ENCODE peak calls at places on chromosomes 3 and 15, in ten cellular contexts. V, J, R, O, M, Z, C, Y, W and G are unnamed samples.

GRCh38 chr3:110414851-110415250 is 656.8 kb upstream of the NECTIN3 start:
- DNase-seq in O (no peak), Z (peak; percentile 88), M (peak; percentile 57), Y (no peak), C (no peak), R (no peak), J (no peak), V (no peak), W (no peak), G (no peak)

GRCh38 chr15:89187301-89187700 is 34.1 kb downstream of the RLBP1 start:
- DNase-seq in M (no peak), Z (no peak), O (no peak), C (no peak), Y (no peak), V (no peak), J (no peak), R (no peak), W (no peak), G (no peak)

GRCh38 chr3:16060945-16061344 is 113.5 kb upstream of the GALNT15 start:
- DNase-seq in M (peak; percentile 79), V (no peak), Y (peak; percentile 50), J (no peak), Z (peak; percentile 95), W (no peak), O (no peak), R (peak; percentile 64), C (no peak), G (no peak)

GRCh38 chr3:74393426-74393825 is 221.0 kb downstream of the CNTN3 start:
- DNase-seq in J (no peak), Z (no peak), M (no peak), R (no peak), W (no peak), Y (no peak), C (no peak), O (no peak), V (no peak), G (no peak)

GRCh38 chr15:28918141-28918983 is 32.6 kb downstream of the APBA2 start:
- DNase-seq in C (peak; percentile 86), V (no peak), R (no peak), Z (no peak), O (no peak), Y (no peak), J (no peak), M (peak; percentile 75), W (no peak), G (no peak)

GRCh38 chr15:76177491-76178040 is 117.8 kb downstream of the TMEM266 start:
- DNase-seq in W (peak; percentile 69), R (no peak), M (peak; percentile 56), V (no peak), Y (no peak), J (no peak), Z (peak; percentile 17), C (no peak), O (peak; percentile 76), G (peak; percentile 76)

GRCh38 chr15:71329509-71330260 is 214.4 kb downstream of the THSD4 start:
- DNase-seq in W (no peak), R (peak; percentile 9), V (no peak), Y (peak; percentile 47), O (no peak), M (peak; percentile 24), J (no peak), Z (peak; percentile 46), C (no peak), G (peak; percentile 49)

GRCh38 chr15:43977072-43977884 is 150.5 kb downstream of the WDR76 start:
- DNase-seq in M (no peak), Z (no peak), O (no peak), J (peak; percentile 89), C (no peak), W (no peak), R (no peak), V (no peak), Y (no peak), G (no peak)

GRCh38 chr3:62153231-62153630 is 220.1 kb downstream of the FEZF2 start:
- DNase-seq in J (no peak), M (no peak), Y (no peak), O (no peak), Z (no peak), C (no peak), R (no peak), V (no peak), W (no peak), G (no peak)

GRCh38 chr15:52783191-52783829 is 6.8 kb downstream of the ONECUT1 start:
- DNase-seq in C (no peak), V (peak; percentile 35), Z (no peak), J (no peak), W (no peak), O (no peak), Y (no peak), M (no peak), R (no peak), G (no peak)

GRCh38 chr3:109973733-109974132 is 636.4 kb upstream of the DPPA4 start:
- DNase-seq in W (no peak), V (no peak), C (no peak), Y (no peak), O (no peak), Z (peak; percentile 15), J (no peak), M (no peak), R (no peak), G (no peak)

GRCh38 chr3:56557815-56558170 is 818 bp downstream of the CCDC66 start:
- DNase-seq in W (no peak), Z (no peak), M (no peak), Y (no peak), R (no peak), V (no peak), J (no peak), O (no peak), C (no peak), G (no peak)
- TF ChIP-seq CTCF in W (no peak), Z (no peak), M (no peak), Y (no peak), R (no peak), V (no peak), J (no peak), O (no peak), C (no peak), G (no peak)

GRCh38 chr3:51637144-51637940 is 33.7 kb upstream of the TEX264 start:
- DNase-seq in C (no peak), J (no peak), Z (no peak), Y (no peak), W (no peak), R (no peak), V (no peak), M (no peak), O (no peak), G (no peak)

GRCh38 chr3:51642462-51642861 is 28.6 kb upstream of the TEX264 start:
- DNase-seq in J (no peak), W (no peak), Y (no peak), Z (peak; percentile 3), C (no peak), R (no peak), V (no peak), M (no peak), O (no peak), G (no peak)

GRCh38 chr3:51637941-51638471 is 33.0 kb upstream of the TEX264 start:
- DNase-seq in W (no peak), V (peak; percentile 66), Y (no peak), R (peak; percentile 17), M (peak; percentile 83), Z (peak; percentile 71), J (peak; percentile 75), C (peak; percentile 57), O (no peak), G (no peak)
- TF ChIP-seq CTCF in W (peak; percentile 57), V (peak; percentile 78), Y (peak; percentile 37), R (peak; percentile 31), M (peak; percentile 80), Z (peak; percentile 95), J (peak; percentile 91), C (peak; percentile 77), O (peak; percentile 38), G (no peak)

GRCh38 chr3:50375200-50375931 is 16.0 kb upstream of the TMEM115 start:
- DNase-seq in W (no peak), Y (no peak), J (no peak), V (no peak), R (no peak), Z (no peak), M (no peak), O (no peak), C (no peak), G (no peak)
- TF ChIP-seq CTCF in W (no peak), Y (no peak), J (no peak), V (peak; percentile 13), R (no peak), Z (no peak), M (no peak), O (no peak), C (no peak), G (no peak)

GRCh38 chr3:14902719-14903118 is 44.7 kb upstream of the NR2C2 start:
- DNase-seq in Z (no peak), J (no peak), Y (no peak), C (no peak), O (peak; percentile 87), R (peak; percentile 38), V (no peak), M (no peak), W (peak; percentile 81), G (no peak)

GRCh38 chr3:14898929-14899328 is 48.5 kb upstream of the NR2C2 start:
- DNase-seq in V (no peak), C (no peak), W (no peak), M (no peak), Y (no peak), Z (no peak), O (no peak), J (no peak), R (no peak), G (no peak)

GRCh38 chr3:14899993-14900618 is 47.3 kb upstream of the NR2C2 start:
- DNase-seq in O (no peak), W (no peak), Y (no peak), C (no peak), V (no peak), Z (no peak), J (no peak), M (no peak), R (no peak), G (no peak)

GRCh38 chr3:14897266-14897665 is 50.1 kb upstream of the NR2C2 start:
- DNase-seq in R (no peak), C (no peak), Y (no peak), J (no peak), O (no peak), M (no peak), W (no peak), V (no peak), Z (no peak), G (no peak)

DNA sequence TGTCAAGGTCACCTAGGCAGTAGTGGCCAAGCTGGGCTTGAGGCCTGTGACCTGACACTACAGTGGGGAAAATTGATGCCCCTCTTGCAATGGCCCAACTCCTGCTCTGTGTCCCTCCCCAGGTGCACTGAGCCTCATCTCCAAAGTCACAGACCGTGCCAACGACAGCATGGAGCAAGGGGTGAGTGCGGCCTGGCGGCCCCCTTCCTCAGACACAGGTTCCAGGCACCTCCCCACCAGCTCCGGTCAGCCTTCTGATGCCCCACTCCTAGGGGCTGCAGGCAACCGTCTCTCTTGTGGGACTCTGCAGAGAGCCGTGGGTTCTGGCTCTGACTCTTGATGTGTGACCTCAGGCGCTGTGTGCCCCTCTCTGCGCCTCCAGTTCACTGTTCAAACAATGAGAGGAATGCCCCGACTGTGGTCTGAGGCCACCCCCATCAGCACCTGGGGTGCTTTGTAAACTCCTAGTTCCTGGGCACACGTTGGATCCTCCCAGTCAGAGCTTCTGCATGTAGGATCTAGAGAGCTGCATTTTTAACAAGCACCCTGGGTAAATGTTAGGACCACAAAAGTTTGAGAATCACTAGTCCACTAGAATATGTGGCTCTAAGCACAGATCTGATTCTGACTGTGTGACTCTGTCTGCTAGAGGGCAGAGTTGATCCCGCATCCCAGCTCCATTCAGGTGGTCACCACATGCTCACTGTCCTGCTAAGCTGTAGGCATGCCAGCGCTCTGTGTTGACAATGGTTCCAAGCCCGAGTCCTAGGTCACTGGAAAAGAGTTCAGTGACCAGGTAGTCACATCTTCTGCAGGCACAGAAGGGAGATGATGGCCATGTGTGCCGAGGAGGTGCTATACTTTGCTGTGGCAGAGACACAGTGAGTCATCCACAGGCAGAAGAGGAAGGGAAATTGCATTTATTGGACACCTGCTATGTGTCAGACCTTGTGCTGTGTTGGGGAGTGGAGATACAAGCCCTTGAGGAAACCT is 46.2 kb upstream of the NR2C2 start:
- DNase-seq in W (no peak), R (no peak), C (no peak), Y (no peak), M (no peak), V (no peak), J (no peak), O (no peak), Z (no peak), G (no peak)
- TF ChIP-seq CTCF in W (no peak), R (no peak), C (no peak), Y (no peak), M (no peak), V (no peak), J (no peak), O (no peak), Z (no peak), G (no peak)